ENCODE peak calls at places on chromosome 7, in four cellular contexts. Y, V, Z and X are unnamed samples.

GRCh38 chr7:93958216-93958615 is 36.7 kb downstream of the GNG11 start:
- DNase-seq in Y (no peak), V (no peak), Z (no peak), X (peak)

GRCh38 chr7:157930441-157930840 is 593.6 kb downstream of the DNAJB6 start:
- DNase-seq in Y (no peak), V (no peak), Z (no peak), X (no peak)

GRCh38 chr7:113338297-113338696 is 219.9 kb upstream of the SMIM30 start:
- DNase-seq in Y (no peak), V (no peak), Z (no peak), X (no peak)

GRCh38 chr7:101547022-101547915 is 81.8 kb downstream of the MYL10 start:
- DNase-seq in Y (no peak), V (no peak), Z (no peak), X (no peak)

GRCh38 chr7:506921-507622 is 12.6 kb downstream of the PDGFA start:
- DNase-seq in Y (no peak), V (no peak), Z (no peak), X (no peak)

GRCh38 chr7:151315038-151315655 is 26.5 kb upstream of the NUB1 start:
- DNase-seq in Y (no peak), V (peak), Z (peak), X (no peak)

GRCh38 chr7:127907638-127908040 is 123.6 kb downstream of the LRRC4 start:
- DNase-seq in Y (no peak), V (no peak), Z (no peak), X (peak)

GRCh38 chr7:96679886-96680285 is 29.8 kb downstream of the SEM1 start:
- DNase-seq in Y (no peak), V (no peak), Z (no peak), X (no peak)

GRCh38 chr7:94781236-94781635 is 125.3 kb upstream of the SGCE start:
- DNase-seq in Y (no peak), V (no peak), Z (no peak), X (no peak)

GRCh38 chr7:1972734-1973133 is 260.0 kb downstream of the MAD1L1 start:
- DNase-seq in Y (no peak), V (no peak), Z (no peak), X (no peak)

GRCh38 chr7:39051707-39052106 is 74.0 kb downstream of the POU6F2 start:
- DNase-seq in Y (no peak), V (no peak), Z (no peak), X (no peak)

GRCh38 chr7:25349283-25349682 is 121.0 kb upstream of the NPVF start:
- DNase-seq in Y (no peak), V (no peak), Z (no peak), X (no peak)

GRCh38 chr7:117082636-117083035 is 129.3 kb downstream of the ST7 start:
- DNase-seq in Y (no peak), V (no peak), Z (no peak), X (no peak)

GRCh38 chr7:1170741-1171501 is 10.9 kb upstream of the ZFAND2A start:
- DNase-seq in Y (no peak), V (no peak), Z (no peak), X (no peak)

GRCh38 chr7:158271646-158272045 is 316.0 kb downstream of the PTPRN2 start:
- DNase-seq in Y (no peak), V (no peak), Z (no peak), X (no peak)

GRCh38 chr7:151727579-151728285 is 149.2 kb downstream of the PRKAG2 start:
- DNase-seq in Y (peak), V (peak), Z (peak), X (peak)

GRCh38 chr7:77537595-77538185 is 595 bp downstream of the PTPN12 start:
- DNase-seq in Y (no peak), V (peak), Z (peak), X (no peak)

GRCh38 chr7:54846272-54846671 is 87.3 kb upstream of the SEC61G start:
- DNase-seq in Y (no peak), V (no peak), Z (peak), X (no peak)

GRCh38 chr7:7861211-7861633 is 107.4 kb upstream of the GLCCI1 start:
- DNase-seq in Y (peak), V (peak), Z (peak), X (peak)

GRCh38 chr7:36175872-36176271 is 22.8 kb downstream of the EEPD1 start:
- DNase-seq in Y (no peak), V (no peak), Z (no peak), X (no peak)

GRCh38 chr7:155885162-155886160 is 73.2 kb upstream of the SHH start:
- DNase-seq in Y (no peak), V (peak), Z (no peak), X (peak)